ENCODE peak calls at places on chromosome 12, in four cellular contexts. X is GM12878; F is OCI-LY7; M is CD8-positive, alpha-beta T cell. J is an unnamed sample.

GRCh38 chr12:94175763-94176660 is 27.6 kb downstream of the PLXNC1 start:
- DNase-seq in M (no peak), X (no peak), F (peak; percentile 37), J (no peak)

GRCh38 chr12:112822056-112822455 is 30.5 kb downstream of the RPH3A start:
- DNase-seq in F (no peak), M (no peak), X (no peak), J (no peak)

GRCh38 chr12:58939399-58940100 is 19.2 kb upstream of the LRIG3 start:
- DNase-seq in X (no peak), F (no peak), M (no peak), J (no peak)

GRCh38 chr12:61538951-61539350 is 721.3 kb upstream of the USP15 start:
- DNase-seq in F (peak; percentile 70), X (no peak), M (no peak), J (no peak)

GRCh38 chr12:123187637-123188036 is 36.7 kb upstream of the PITPNM2 start:
- DNase-seq in M (no peak), F (no peak), X (no peak), J (no peak)

GRCh38 chr12:89353823-89354629 is 1.7 kb upstream of the DUSP6 start:
- DNase-seq in F (peak; percentile 48), X (no peak), M (peak; percentile 59), J (peak; percentile 45)

GRCh38 chr12:116920939-116921338 is 10.2 kb downstream of the FBXW8 start:
- DNase-seq in X (no peak), M (no peak), F (no peak), J (no peak)

GRCh38 chr12:51171884-51172514 is 936 bp downstream of the TFCP2 start:
- DNase-seq in F (peak; percentile 22), X (peak; percentile 17), M (no peak), J (no peak)

GRCh38 chr12:124515981-124516380 is 51.4 kb downstream of the NCOR2 start:
- DNase-seq in X (no peak), M (no peak), F (no peak), J (no peak)

GRCh38 chr12:65432606-65433005 is 154.1 kb downstream of the MSRB3 start:
- DNase-seq in M (no peak), F (no peak), X (no peak), J (no peak)

GRCh38 chr12:114760151-114760877 is 76.3 kb upstream of the TBX3 start:
- DNase-seq in M (no peak), X (no peak), F (no peak), J (no peak)

GRCh38 chr12:65965358-65965757 is 141.1 kb downstream of the HMGA2 start:
- DNase-seq in X (no peak), F (no peak), M (no peak), J (no peak)

GRCh38 chr12:125981610-125982253 is 916.5 kb downstream of the AACS start:
- DNase-seq in X (no peak), F (no peak), M (no peak), J (no peak)

GRCh38 chr12:3077572-3078081 is 448 bp downstream of the TSPAN9 start:
- DNase-seq in F (no peak), M (peak; percentile 8), X (no peak), J (no peak)

GRCh38 chr12:103546959-103547358 is 40.1 kb upstream of the STAB2 start:
- DNase-seq in X (no peak), M (no peak), F (no peak), J (no peak)

GRCh38 chr12:88052686-88053085 is 23.5 kb upstream of the C12orf50 start:
- DNase-seq in M (no peak), F (peak; percentile 30), X (no peak), J (no peak)

GRCh38 chr12:6141048-6141447 is 16.6 kb upstream of the VWF start:
- DNase-seq in M (peak; percentile 26), F (peak; percentile 50), X (no peak), J (no peak)

GRCh38 chr12:98868076-98868475 is 223.0 kb downstream of the APAF1 start:
- DNase-seq in F (no peak), X (no peak), M (no peak), J (no peak)

GRCh38 chr12:356276-356988 is 32.7 kb downstream of the KDM5A start:
- DNase-seq in F (no peak), X (no peak), M (no peak), J (no peak)

GRCh38 chr12:3797649-3798048 is 44.7 kb upstream of the CRACR2A start:
- DNase-seq in F (no peak), X (no peak), M (no peak), J (no peak)

GRCh38 chr12:29709641-29710040 is 74.1 kb downstream of the TMTC1 start:
- DNase-seq in M (no peak), X (no peak), F (no peak), J (no peak)

DNA sequence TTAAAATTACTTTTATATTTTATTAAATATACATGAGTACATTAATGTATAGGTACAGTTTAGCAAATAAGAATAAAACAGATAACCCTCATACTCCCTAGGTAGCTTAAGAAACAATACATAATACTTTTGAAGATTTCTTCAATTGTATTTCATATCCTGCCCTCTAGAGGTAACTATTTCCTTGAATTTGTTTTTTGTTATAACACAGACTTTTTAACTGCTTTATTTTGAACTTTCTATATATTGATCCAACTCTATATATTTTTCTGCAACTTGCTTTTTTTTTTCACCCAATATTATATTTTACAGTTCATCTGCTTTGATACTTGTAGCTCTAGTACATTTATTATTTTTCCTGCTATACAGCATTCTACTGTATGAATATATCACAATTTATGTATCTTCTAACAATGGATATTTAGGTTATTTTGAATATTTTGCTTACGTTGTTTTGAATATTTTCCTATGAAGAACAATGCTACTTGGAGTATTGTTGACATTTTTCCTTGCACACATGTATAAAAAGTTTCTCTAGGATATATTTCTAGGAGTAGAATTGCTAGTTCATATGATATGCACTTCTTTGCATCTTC is 72.8 kb upstream of the ABCD2 start:
- DNase-seq in M (no peak), F (peak; percentile 29), X (no peak), J (no peak)
- H3K9me3 ChIP-seq in M (no peaks in the 10 kb centered on the region), F (no peaks in the 10 kb centered on the region), X (no peaks in the 10 kb centered on the region), J (no peaks in the 10 kb centered on the region)

GRCh38 chr12:132955933-132956725 is at the start of gene ZNF605:
- DNase-seq in M (peak; percentile 85), X (peak; percentile 37), F (peak; percentile 89), J (peak; percentile 75)
- H3K9me3 ChIP-seq in M (no peaks in the 10 kb centered on the region), X (peaks cover 15% of the 10 kb centered on the region), F (peaks cover 13% of the 10 kb centered on the region), J (no peaks in the 10 kb centered on the region)

GRCh38 chr12:34402899-34403705 is 380.8 kb downstream of the ALG10 start:
- DNase-seq in F (no peak), M (peak; percentile 0), X (no peak), J (peak; percentile 7)

GRCh38 chr12:34402228-34402898 is 380.1 kb downstream of the ALG10 start:
- DNase-seq in F (no peak), X (no peak), M (peak; percentile 1), J (peak; percentile 2)

GRCh38 chr12:34404377-34405285 is 382.3 kb downstream of the ALG10 start:
- DNase-seq in M (peak; percentile 0), F (no peak), X (no peak), J (peak; percentile 4)

GRCh38 chr12:34405286-34406227 is 383.3 kb downstream of the ALG10 start:
- DNase-seq in X (no peak), F (no peak), M (peak; percentile 2), J (no peak)

GRCh38 chr12:34403706-34404376 is 381.5 kb downstream of the ALG10 start:
- DNase-seq in F (no peak), X (no peak), M (peak; percentile 1), J (peak; percentile 3)
- H3K9me3 ChIP-seq in F (peaks cover 5% of the 10 kb centered on the region), X (no peaks in the 10 kb centered on the region), M (peaks cover 9% of the 10 kb centered on the region), J (peaks cover 4% of the 10 kb centered on the region)

GRCh38 chr12:108241961-108242360 is 97.2 kb downstream of the CMKLR1 start:
- DNase-seq in M (no peak), X (no peak), F (no peak), J (no peak)
- H3K9me3 ChIP-seq in M (no peaks in the 10 kb centered on the region), X (no peaks in the 10 kb centered on the region), F (no peaks in the 10 kb centered on the region), J (no peaks in the 10 kb centered on the region)

GRCh38 chr12:38124247-38125012 is 192.1 kb upstream of the ALG10B start:
- DNase-seq in M (no peak), X (no peak), F (no peak), J (no peak)
- H3K9me3 ChIP-seq in M (no peaks in the 10 kb centered on the region), X (no peaks in the 10 kb centered on the region), F (no peaks in the 10 kb centered on the region), J (no peaks in the 10 kb centered on the region)

J was measured in T-helper 17 cell.